ENCODE peak calls at places on chromosome 9, in six cellular contexts. G is stimulated activated CD8-positive, alpha-beta memory T cell treated with anti-CD3 and anti-CD28 coated beads, Interleukin-7, amount 100 ng/mL, for 1 hour; S is H54; F is activated effector memory CD4-positive, alpha-beta T cell treated with Interleukin-2 at 50 U/mL for 16 hours; J is T follicular helper cell; O is SK-MEL-5. D is an unnamed sample.

GRCh38 chr9:123138156-123138555 is 104.7 kb downstream of the GPR21 start:
- DNase-seq in J (no peak), F (no peak), S (no peak), O (no peak), G (no peak), D (no peak)

GRCh38 chr9:14752271-14752670 is 29.7 kb upstream of the CER1 start:
- DNase-seq in F (no peak), O (no peak), S (no peak), J (no peak), G (no peak), D (no peak)

GRCh38 chr9:1718836-1719235 is 296.3 kb upstream of the SMARCA2 start:
- DNase-seq in S (no peak), F (no peak), J (no peak), G (no peak), O (no peak), D (no peak)

GRCh38 chr9:104856413-104856941 is 71.5 kb downstream of the ABCA1 start:
- DNase-seq in O (no peak), S (no peak), G (no peak), J (no peak), F (no peak), D (no peak)

GRCh38 chr9:120383611-120383998 is 196.4 kb downstream of the CDK5RAP2 start:
- DNase-seq in G (no peak), S (no peak), O (no peak), F (no peak), J (no peak), D (no peak)

GRCh38 chr9:109013678-109014145 is 413 bp upstream of the CTNNAL1 start:
- DNase-seq in F (no peak), S (no peak), O (no peak), J (no peak), G (no peak), D (no peak)

GRCh38 chr9:88937248-88937647 is 54.0 kb upstream of the S1PR3 start:
- DNase-seq in G (no peak), J (no peak), S (no peak), F (no peak), O (no peak), D (no peak)

GRCh38 chr9:118529624-118530214 is 825.5 kb downstream of the TLR4 start:
- DNase-seq in F (no peak), J (no peak), S (no peak), G (no peak), O (no peak), D (no peak)

GRCh38 chr9:130036099-130036498 is 6.9 kb downstream of the FNBP1 start:
- DNase-seq in S (no peak), G (no peak), O (no peak), J (no peak), F (no peak), D (no peak)

GRCh38 chr9:121640076-121640475 is 11.4 kb upstream of the DAB2IP start:
- DNase-seq in J (no peak), O (peak), G (no peak), S (peak), F (no peak), D (no peak)

GRCh38 chr9:132108728-132109127 is 29.1 kb upstream of the MED27 start:
- DNase-seq in J (no peak), O (no peak), G (no peak), S (no peak), F (no peak), D (no peak)

GRCh38 chr9:121495976-121496375 is 3.7 kb downstream of the GGTA1 start:
- DNase-seq in O (no peak), J (no peak), S (no peak), F (no peak), G (no peak), D (no peak)

D was measured in cerebellar nuclear complex.